ENCODE peak calls at places on chromosomes 16 and 17, in seven cellular contexts. F is K562, Y is H1, X is HCT116, M is SK-N-SH, C is HepG2, K is GM12878. A is an unnamed sample.

GRCh38 chr16:78866556-78866955 is 734.0 kb downstream of the MAF start:
- DNase-seq in F (no peak), Y (no peak), K (no peak), C (no peak), X (no peak), M (no peak), A (no peak)

GRCh38 chr17:4908301-4908700 is 5.4 kb upstream of the CHRNE start:
- DNase-seq in K (no peak), M (peak), F (no peak), X (no peak), C (peak), Y (no peak), A (no peak)

GRCh38 chr17:36602924-36603384 is 1.6 kb downstream of the MRM1 start:
- DNase-seq in K (peak), F (peak), Y (no peak), X (peak), M (peak), C (peak), A (peak)

GRCh38 chr16:30659507-30660423 is 1.5 kb downstream of the FBRS start:
- DNase-seq in M (peak), F (no peak), K (no peak), C (no peak), Y (no peak), X (no peak), A (peak)

GRCh38 chr17:77394540-77395295 is 253.9 kb downstream of the SEC14L1 start:
- DNase-seq in K (no peak), M (no peak), F (no peak), Y (no peak), X (peak), C (peak), A (no peak)

GRCh38 chr16:52529226-52529625 is 17.7 kb downstream of the TOX3 start:
- DNase-seq in K (no peak), M (no peak), X (no peak), C (no peak), Y (no peak), F (no peak), A (no peak)

GRCh38 chr17:59287452-59287851 is 44.0 kb upstream of the YPEL2 start:
- DNase-seq in F (peak), M (no peak), C (no peak), X (peak), Y (no peak), K (no peak), A (no peak)

GRCh38 chr17:77379837-77380236 is 239.1 kb downstream of the SEC14L1 start:
- DNase-seq in F (no peak), Y (no peak), M (no peak), C (no peak), X (no peak), K (no peak), A (no peak)

GRCh38 chr16:29899516-29900101 is at the start of gene SEZ6L2:
- DNase-seq in Y (peak), K (no peak), X (peak), M (peak), C (peak), F (peak), A (peak)

GRCh38 chr17:17792551-17793377 is 44.0 kb downstream of the SREBF1 start:
- DNase-seq in C (no peak), F (peak), X (no peak), K (no peak), Y (no peak), M (peak), A (no peak)

GRCh38 chr17:1486802-1487695 is 5.4 kb downstream of the MYO1C start:
- DNase-seq in F (peak), K (peak), X (peak), M (no peak), Y (no peak), C (no peak), A (peak)

GRCh38 chr16:90032664-90033346 is 13.5 kb upstream of the DBNDD1 start:
- DNase-seq in C (no peak), X (no peak), K (no peak), F (no peak), M (no peak), Y (no peak), A (no peak)

GRCh38 chr17:76198702-76199101 is 41.6 kb downstream of the RNF157 start:
- DNase-seq in Y (no peak), F (no peak), K (no peak), M (no peak), X (no peak), C (no peak), A (no peak)

GRCh38 chr17:73265646-73266640 is 4.3 kb upstream of the CPSF4L start:
- DNase-seq in C (peak), K (no peak), F (no peak), M (no peak), Y (no peak), X (no peak), A (no peak)

GRCh38 chr17:78568494-78569115 is 8.6 kb downstream of the DNAH17 start:
- DNase-seq in K (no peak), C (peak), M (peak), Y (no peak), F (peak), X (no peak), A (no peak)

GRCh38 chr17:77738666-77739531 is 219.6 kb upstream of the TNRC6C start:
- DNase-seq in K (no peak), F (no peak), X (no peak), C (no peak), M (no peak), Y (no peak), A (no peak)

GRCh38 chr16:66070140-66070887 is 296.2 kb upstream of the CDH5 start:
- DNase-seq in K (no peak), X (no peak), F (no peak), M (no peak), Y (no peak), C (no peak), A (no peak)

GRCh38 chr16:17413508-17413907 is 57.3 kb downstream of the XYLT1 start:
- DNase-seq in C (no peak), M (no peak), K (no peak), X (no peak), F (no peak), Y (no peak), A (no peak)

GRCh38 chr16:29883987-29884386 is 15.4 kb downstream of the SEZ6L2 start:
- DNase-seq in Y (no peak), C (no peak), K (no peak), F (peak), X (no peak), M (no peak), A (no peak)

GRCh38 chr17:4815043-4815675 is 8.2 kb downstream of the PLD2 start:
- DNase-seq in K (no peak), Y (no peak), F (no peak), X (no peak), M (no peak), C (no peak), A (no peak)

GRCh38 chr17:21530311-21530710 is 154.2 kb downstream of the KCNJ12 start:
- DNase-seq in K (no peak), C (no peak), X (no peak), F (no peak), Y (no peak), M (no peak), A (no peak)

GRCh38 chr17:42673885-42674754 is 2.7 kb downstream of the PLEKHH3 start:
- DNase-seq in K (no peak), F (peak), C (peak), M (peak), X (no peak), Y (no peak), A (peak)

GRCh38 chr16:29994613-29995329 is 646 bp downstream of the HIRIP3 start:
- DNase-seq in F (peak), X (no peak), K (no peak), Y (no peak), C (no peak), M (peak), A (no peak)

GRCh38 chr16:12341423-12341822 is 364.9 kb downstream of the SNX29 start:
- DNase-seq in F (peak), Y (no peak), X (peak), M (no peak), K (no peak), C (peak), A (peak)

GRCh38 chr17:7046127-7046724 is 2.3 kb upstream of the SLC16A11 start:
- DNase-seq in X (peak), F (no peak), K (no peak), C (peak), Y (no peak), M (no peak), A (peak)

GRCh38 chr17:20009052-20009301 is 182 bp upstream of the SPECC1 start:
- DNase-seq in K (no peak), X (no peak), M (no peak), Y (no peak), F (no peak), C (no peak), A (no peak)

GRCh38 chr16:11114366-11115164 is 141.4 kb downstream of the SOCS1 start:
- DNase-seq in X (no peak), M (no peak), Y (no peak), C (no peak), F (no peak), K (no peak), A (no peak)

GRCh38 chr16:51540259-51540658 is 389.2 kb upstream of the SALL1 start:
- DNase-seq in C (no peak), X (no peak), M (no peak), K (no peak), F (no peak), Y (no peak), A (no peak)

GRCh38 chr17:29620271-29620670 is 2.4 kb downstream of the CORO6 start:
- DNase-seq in K (no peak), C (no peak), X (peak), Y (no peak), F (peak), M (no peak), A (no peak)

GRCh38 chr16:79163666-79164377 is 436.7 kb downstream of the MAF start:
- DNase-seq in M (no peak), Y (no peak), X (no peak), C (no peak), F (no peak), K (no peak), A (no peak)

GRCh38 chr16:907361-907760 is 63.4 kb downstream of the LMF1 start:
- DNase-seq in Y (no peak), X (no peak), C (no peak), F (no peak), K (no peak), M (no peak), A (no peak)

GRCh38 chr17:21210411-21211076 is 3.4 kb downstream of the TMEM11 start:
- DNase-seq in X (no peak), K (no peak), Y (no peak), C (no peak), M (no peak), F (no peak), A (no peak)

GRCh38 chr16:49469930-49470451 is 96.4 kb downstream of the C16orf78 start:
- DNase-seq in C (no peak), F (no peak), X (no peak), Y (no peak), K (no peak), M (no peak), A (no peak)

GRCh38 chr16:27724491-27724878 is 174.5 kb downstream of the KATNIP start:
- DNase-seq in K (no peak), F (no peak), X (no peak), C (no peak), Y (no peak), M (peak), A (peak)

GRCh38 chr17:42670199-42670924 is 6.4 kb downstream of the PLEKHH3 start:
- DNase-seq in K (no peak), F (no peak), C (no peak), Y (no peak), X (no peak), M (peak), A (no peak)

GRCh38 chr16:80023865-80024264 is 423.3 kb upstream of the MAF start:
- DNase-seq in Y (no peak), X (no peak), C (peak), F (no peak), K (no peak), M (no peak), A (no peak)

GRCh38 chr16:14618566-14618965 is 11.5 kb downstream of the PARN start:
- DNase-seq in C (no peak), X (no peak), K (no peak), F (no peak), Y (no peak), M (no peak), A (no peak)

GRCh38 chr17:19750835-19751234 is 2.7 kb upstream of the ALDH3A1 start:
- DNase-seq in Y (no peak), M (no peak), F (no peak), K (no peak), C (no peak), X (no peak), A (no peak)

GRCh38 chr17:68061512-68062313 is 26.2 kb downstream of the KPNA2 start:
- DNase-seq in Y (no peak), M (no peak), K (no peak), C (peak), X (no peak), F (no peak), A (no peak)

GRCh38 chr16:50265260-50265659 is 1.1 kb upstream of the ADCY7 start:
- DNase-seq in F (peak), Y (no peak), C (peak), X (peak), M (peak), K (no peak), A (no peak)

GRCh38 chr17:44378171-44378705 is 11.2 kb downstream of the ITGA2B start:
- DNase-seq in K (no peak), M (no peak), X (no peak), F (no peak), Y (no peak), C (no peak), A (no peak)
- TF ChIP-seq JUND in K (no peak), M (no peak), X (no peak), F (no peak), Y (no peak), C (no peak), A (no peak)

GRCh38 chr17:49896222-49896621 is 48.4 kb upstream of the TAC4 start:
- DNase-seq in M (no peak), F (no peak), X (no peak), K (no peak), Y (no peak), C (no peak), A (no peak)
- TF ChIP-seq JUND in M (no peak), F (no peak), X (no peak), K (no peak), Y (no peak), C (no peak), A (no peak)

GRCh38 chr16:87996962-87997880 is 46.0 kb downstream of the BANP start:
- DNase-seq in K (no peak), X (no peak), C (no peak), F (no peak), M (no peak), Y (no peak), A (no peak)
- TF ChIP-seq JUND in K (no peak), X (no peak), C (no peak), F (no peak), M (no peak), Y (no peak), A (no peak)

GRCh38 chr16:81799138-81799504 is 20.0 kb downstream of the PLCG2 start:
- DNase-seq in C (no peak), Y (no peak), K (no peak), X (no peak), M (no peak), F (no peak), A (no peak)

GRCh38 chr16:81798311-81799137 is 19.4 kb downstream of the PLCG2 start:
- DNase-seq in K (peak), M (no peak), C (no peak), X (no peak), F (no peak), Y (no peak), A (no peak)

GRCh38 chr16:81796585-81797346 is 17.7 kb downstream of the PLCG2 start:
- DNase-seq in Y (no peak), F (no peak), C (no peak), X (no peak), K (no peak), M (no peak), A (no peak)

GRCh38 chr16:81796035-81796434 is 16.9 kb downstream of the PLCG2 start:
- DNase-seq in C (no peak), X (no peak), K (no peak), Y (no peak), M (no peak), F (no peak), A (no peak)

GRCh38 chr16:81797443-81797842 is 18.4 kb downstream of the PLCG2 start:
- DNase-seq in C (no peak), M (no peak), Y (no peak), F (no peak), X (no peak), K (peak), A (no peak)
- TF ChIP-seq JUND in C (no peak), M (no peak), Y (no peak), F (no peak), X (no peak), K (no peak), A (no peak)

DNA sequence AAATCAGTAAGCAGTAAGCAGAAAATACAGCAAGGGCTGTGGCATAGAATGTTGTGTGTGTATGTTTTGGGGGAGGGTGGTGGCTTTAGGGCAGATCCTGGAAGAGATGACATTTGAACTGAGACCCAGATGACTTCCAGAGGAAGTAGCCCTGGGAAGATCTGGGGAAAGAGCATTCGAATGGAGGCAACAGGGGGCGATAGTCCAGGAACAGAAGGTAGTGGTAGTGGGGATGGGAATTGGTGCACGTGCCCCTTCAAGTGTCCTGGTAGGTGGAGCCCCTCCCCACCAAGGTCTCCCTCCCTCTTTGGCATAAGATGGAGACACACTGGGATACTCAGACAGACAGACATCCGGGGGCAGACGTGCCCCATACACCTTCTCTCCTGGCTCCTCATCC is 14.1 kb downstream of the ARHGEF15 start:
- DNase-seq in X (no peak), Y (no peak), F (no peak), M (peak), C (no peak), K (no peak), A (no peak)
- TF ChIP-seq JUND in X (no peak), Y (no peak), F (no peak), M (no peak), C (no peak), K (no peak), A (no peak)

GRCh38 chr16:22191966-22192260 is 14.2 kb upstream of the EEF2K start:
- DNase-seq in C (peak), K (no peak), F (peak), X (no peak), M (no peak), Y (no peak), A (peak)
- TF ChIP-seq JUND in C (no peak), K (no peak), F (no peak), X (no peak), M (no peak), Y (no peak), A (no peak)